ENCODE peak calls at places on chromosomes 13 and 19, in ten cellular contexts. H, B, S, G, Q, W, I, F, T and M are unnamed samples.
A peak's percentile ranks its signal among the peaks of the same experiment; 100 is the strongest.

GRCh38 chr19:46704379-46705076 is 12.4 kb downstream of the PRKD2 start:
- DNase-seq in S (peak; percentile 52), G (peak; percentile 37), H (peak; percentile 80), W (peak; percentile 30), Q (peak; percentile 87), I (no peak), T (peak; percentile 84), B (peak; percentile 59), F (no peak), M (peak; percentile 65)

GRCh38 chr19:43762814-43763213 is 8.1 kb upstream of the SMG9 start:
- DNase-seq in H (no peak), W (no peak), G (no peak), T (no peak), I (no peak), Q (no peak), S (no peak), B (no peak), F (no peak), M (no peak)

GRCh38 chr19:30318261-30318660 is 53.9 kb upstream of the ZNF536 start:
- DNase-seq in T (no peak), I (no peak), S (no peak), W (no peak), G (no peak), Q (peak; percentile 12), B (no peak), F (no peak), H (no peak), M (no peak)

GRCh38 chr13:110524484-110525254 is 36.9 kb downstream of the RAB20 start:
- DNase-seq in T (no peak), Q (no peak), G (no peak), B (no peak), W (no peak), I (no peak), S (no peak), F (no peak), H (peak; percentile 59), M (peak; percentile 55)

GRCh38 chr19:17985037-17985818 is 18.3 kb downstream of the KCNN1 start:
- DNase-seq in H (no peak), S (no peak), G (no peak), W (no peak), Q (no peak), I (no peak), B (peak; percentile 10), T (peak; percentile 79), F (no peak), M (no peak)

GRCh38 chr13:50788551-50788950 is 54.9 kb downstream of the DLEU7 start:
- DNase-seq in G (peak; percentile 31), Q (no peak), S (no peak), H (no peak), I (no peak), F (no peak), T (no peak), W (no peak), B (peak; percentile 46), M (no peak)

GRCh38 chr19:42427313-42427712 is at the start of gene LIPE:
- DNase-seq in T (no peak), B (no peak), S (no peak), F (no peak), I (no peak), W (peak; percentile 40), G (no peak), H (no peak), Q (no peak), M (no peak)

GRCh38 chr19:53906211-53907192 is 2.6 kb upstream of the CACNG7 start:
- DNase-seq in W (no peak), S (peak; percentile 13), F (no peak), I (no peak), G (no peak), T (peak; percentile 40), B (peak; percentile 28), H (peak; percentile 58), Q (peak; percentile 72), M (peak; percentile 29)

GRCh38 chr19:46256855-46257254 is 27.3 kb downstream of the IGFL1 start:
- DNase-seq in H (no peak), F (no peak), I (no peak), S (peak; percentile 30), G (no peak), W (peak; percentile 53), Q (no peak), B (peak; percentile 40), T (no peak), M (peak; percentile 62)

GRCh38 chr13:37475151-37475550 is 123.4 kb downstream of the POSTN start:
- DNase-seq in T (no peak), H (no peak), I (no peak), F (no peak), Q (no peak), W (no peak), S (peak; percentile 26), B (no peak), G (no peak), M (no peak)

GRCh38 chr13:37476874-37477273 is 121.7 kb downstream of the POSTN start:
- DNase-seq in F (no peak), I (no peak), G (peak; percentile 45), T (no peak), B (peak; percentile 51), H (no peak), W (peak; percentile 33), S (peak; percentile 23), Q (no peak), M (peak; percentile 12)

GRCh38 chr13:37475966-37476365 is 122.6 kb downstream of the POSTN start:
- DNase-seq in W (no peak), H (no peak), F (no peak), I (no peak), Q (no peak), T (no peak), G (peak; percentile 65), S (peak; percentile 69), B (peak; percentile 51), M (no peak)

GRCh38 chr13:37473035-37473434 is 125.5 kb downstream of the POSTN start:
- DNase-seq in S (no peak), F (no peak), B (no peak), H (no peak), I (no peak), Q (no peak), T (peak; percentile 8), G (no peak), W (no peak), M (no peak)
- TF ChIP-seq CTCF in S (peak; percentile 10), F (no peak), B (peak; percentile 12), H (no peak), I (peak; percentile 5), Q (no peak), T (peak; percentile 46), G (no peak), W (no peak), M (no peak)

GRCh38 chr13:24313449-24313848 is 4.1 kb downstream of the C1QTNF9 start:
- DNase-seq in G (peak; percentile 8), B (peak; percentile 28), I (no peak), Q (no peak), W (peak; percentile 29), H (no peak), S (no peak), F (no peak), T (no peak), M (peak; percentile 24)
- TF ChIP-seq CTCF in G (peak; percentile 29), B (peak; percentile 20), I (peak; percentile 30), Q (peak; percentile 21), W (peak; percentile 46), H (peak; percentile 12), S (peak; percentile 51), F (no peak), T (no peak), M (peak; percentile 12)

DNA sequence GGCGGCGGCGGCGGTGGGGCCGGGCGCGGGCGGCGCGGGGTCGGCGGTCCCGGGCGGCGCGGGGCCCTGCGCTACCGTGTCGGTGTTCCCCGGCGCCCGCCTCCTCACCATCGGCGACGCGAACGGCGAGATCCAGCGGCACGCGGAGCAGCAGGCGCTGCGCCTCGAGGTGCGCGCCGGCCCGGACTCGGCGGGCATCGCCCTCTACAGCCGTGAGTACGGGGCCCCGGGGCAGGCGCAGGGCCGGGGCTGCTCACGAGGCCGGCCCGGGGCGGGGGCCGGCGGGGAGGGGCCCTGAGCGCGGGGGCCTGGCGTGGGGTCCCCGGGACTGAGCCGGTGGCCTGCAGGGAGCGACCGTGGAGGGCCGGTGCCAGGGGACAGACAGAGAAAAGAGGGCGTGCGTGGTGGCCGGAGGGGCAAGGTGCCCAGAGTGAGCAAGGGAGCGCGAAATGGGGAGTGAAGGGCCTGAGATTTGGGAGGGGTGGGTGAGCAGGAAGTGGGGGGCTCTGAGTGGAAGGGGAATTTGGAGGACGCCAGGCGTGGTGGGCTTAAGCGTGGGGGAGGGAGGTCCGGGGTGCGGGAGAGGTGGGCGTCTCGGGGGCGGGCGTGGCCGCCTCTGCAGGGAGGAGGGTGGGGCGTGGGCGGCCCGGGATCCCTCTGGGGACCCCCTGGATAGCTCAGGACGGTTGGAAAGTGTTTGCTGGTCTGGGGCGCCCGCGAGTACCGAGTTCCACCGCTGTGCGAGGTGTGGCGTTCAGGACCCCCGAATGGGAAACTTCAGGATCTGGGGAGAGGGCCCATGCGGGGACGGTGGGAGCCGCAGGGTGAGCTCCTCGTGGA is 578 bp downstream of the CARM1 start:
- DNase-seq in G (no peak), T (no peak), W (no peak), B (no peak), H (peak; percentile 81), F (no peak), Q (peak; percentile 81), I (no peak), S (no peak), M (peak; percentile 14)
- TF ChIP-seq CTCF in G (peak; percentile 41), T (peak; percentile 7), W (no peak), B (peak; percentile 17), H (no peak), F (no peak), Q (no peak), I (peak; percentile 24), S (no peak), M (no peak)

GRCh38 chr13:106041445-106041844 is 494.0 kb downstream of the EFNB2 start:
- DNase-seq in H (no peak), Q (no peak), B (no peak), G (no peak), F (no peak), W (no peak), I (no peak), T (no peak), S (no peak), M (no peak)

GRCh38 chr13:106034201-106034600 is 501.3 kb downstream of the EFNB2 start:
- DNase-seq in W (no peak), Q (no peak), F (no peak), G (no peak), B (peak; percentile 38), S (no peak), T (no peak), I (no peak), H (no peak), M (peak; percentile 11)

GRCh38 chr13:106033634-106034033 is 501.8 kb downstream of the EFNB2 start:
- DNase-seq in T (no peak), Q (no peak), I (peak; percentile 15), H (no peak), F (no peak), G (peak; percentile 47), W (peak; percentile 81), B (peak; percentile 86), S (peak; percentile 89), M (peak; percentile 57)

GRCh38 chr13:106038752-106039151 is 496.7 kb downstream of the EFNB2 start:
- DNase-seq in F (peak; percentile 30), Q (no peak), W (peak; percentile 84), S (peak; percentile 83), G (peak; percentile 76), B (peak; percentile 87), I (peak; percentile 44), H (no peak), T (no peak), M (peak; percentile 73)

DNA sequence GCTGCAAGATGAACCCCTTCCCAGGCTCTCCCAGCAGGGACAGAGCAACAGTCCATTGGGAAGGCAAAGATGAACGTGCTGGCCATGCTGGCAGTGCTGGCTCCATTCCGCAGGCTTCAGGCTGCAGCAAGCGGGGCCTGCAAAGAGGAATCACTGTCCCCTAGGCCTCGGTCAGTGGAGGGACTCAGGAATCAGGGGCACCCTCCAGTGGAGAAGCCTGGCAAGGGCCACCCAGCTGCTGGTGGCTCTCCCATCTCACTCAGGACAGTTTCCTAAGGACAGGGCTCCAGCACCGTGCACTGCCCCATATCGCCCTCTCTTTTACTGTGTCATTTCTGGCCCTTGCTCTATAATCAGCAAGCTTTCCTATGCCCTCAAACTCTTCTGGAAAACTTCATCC is 498.6 kb downstream of the EFNB2 start:
- DNase-seq in F (no peak), S (no peak), G (no peak), H (no peak), B (no peak), Q (no peak), W (no peak), I (no peak), T (no peak), M (peak; percentile 5)
- TF ChIP-seq CTCF in F (no peak), S (no peak), G (no peak), H (no peak), B (no peak), Q (no peak), W (no peak), I (no peak), T (no peak), M (no peak)